ENCODE peak calls at places on chromosomes 12 and 14, in four cellular contexts. F, J, R and G are unnamed samples. For H3K27me3 and H3K4me1, the result is how much of the 10 kb centered on the place peaks cover.

GRCh38 chr12:125111403-125111802 is 46.2 kb downstream of the AACS start:
- DNase-seq in J (no peak), F (no peak), R (no peak), G (no peak)

GRCh38 chr12:132385375-132385774 is 56.0 kb upstream of the GALNT9 start:
- DNase-seq in R (no peak), F (no peak), J (no peak), G (no peak)

GRCh38 chr12:120139958-120140357 is 23.4 kb upstream of the RAB35 start:
- DNase-seq in R (no peak), F (no peak), J (no peak), G (no peak)

GRCh38 chr12:14256139-14256538 is 109.3 kb upstream of the ATF7IP start:
- DNase-seq in F (no peak), J (no peak), R (no peak), G (no peak)

GRCh38 chr12:62525306-62525705 is 58.7 kb downstream of the MON2 start:
- DNase-seq in F (no peak), R (no peak), J (no peak), G (no peak)

GRCh38 chr12:64010069-64010686 is 165.7 kb downstream of the SRGAP1 start:
- DNase-seq in J (no peak), R (no peak), F (no peak), G (no peak)

GRCh38 chr14:37140176-37140575 is 32.2 kb downstream of the SLC25A21 start:
- DNase-seq in F (no peak), J (no peak), R (no peak), G (no peak)

GRCh38 chr14:79583738-79584405 is 627.4 kb downstream of the DIO2 start:
- DNase-seq in R (no peak), J (no peak), F (no peak), G (no peak)

GRCh38 chr14:53539489-53540126 is 386.5 kb upstream of the DDHD1 start:
- DNase-seq in F (peak), J (peak), R (peak), G (peak)

GRCh38 chr12:22781339-22781738 is 156.4 kb downstream of the ETNK1 start:
- DNase-seq in J (no peak), F (no peak), R (no peak), G (no peak)

GRCh38 chr14:81550001-81550642 is 16.5 kb upstream of the SEL1L start:
- DNase-seq in F (no peak), J (no peak), R (no peak), G (no peak)

GRCh38 chr12:62106547-62107175 is 153.5 kb upstream of the USP15 start:
- DNase-seq in R (no peak), J (no peak), F (no peak), G (no peak)

GRCh38 chr12:117674313-117674712 is 294.5 kb downstream of the KSR2 start:
- DNase-seq in F (no peak), R (no peak), J (no peak), G (no peak)

GRCh38 chr12:106249411-106250135 is 1.8 kb upstream of the CKAP4 start:
- DNase-seq in R (no peak), F (no peak), J (no peak), G (peak)

GRCh38 chr12:104201238-104202001 is 14.2 kb upstream of the TXNRD1 start:
- DNase-seq in R (peak), F (peak), J (no peak), G (peak)

GRCh38 chr14:50800032-50800431 is 30.9 kb downstream of the NIN start:
- DNase-seq in F (no peak), R (no peak), J (no peak), G (no peak)

GRCh38 chr12:38547586-38547985 is 231.0 kb downstream of the ALG10B start:
- DNase-seq in F (no peak), R (no peak), J (no peak), G (no peak)

GRCh38 chr14:72611506-72611905 is 282.4 kb downstream of the DPF3 start:
- DNase-seq in R (no peak), F (no peak), J (no peak), G (no peak)

GRCh38 chr14:75046899-75047298 is 4.4 kb downstream of the MLH3 start:
- DNase-seq in F (no peak), R (no peak), J (no peak), G (no peak)

GRCh38 chr14:105144231-105144665 is 24.3 kb downstream of the JAG2 start:
- DNase-seq in R (no peak), J (no peak), F (no peak), G (no peak)

GRCh38 chr12:51661836-51662235 is 70.8 kb downstream of the SCN8A start:
- DNase-seq in F (no peak), J (no peak), R (no peak), G (no peak)

GRCh38 chr12:47419500-47419899 is 286.3 kb downstream of the RPAP3 start:
- DNase-seq in J (no peak), R (no peak), F (no peak), G (no peak)

GRCh38 chr14:92315050-92315785 is 7.7 kb upstream of the SLC24A4 start:
- DNase-seq in J (no peak), R (no peak), F (no peak), G (no peak)

GRCh38 chr12:33818313-33818712 is 204.0 kb upstream of the ALG10 start:
- DNase-seq in F (no peak), J (no peak), R (no peak), G (no peak)

GRCh38 chr14:60087664-60088063 is 4.1 kb upstream of the PCNX4 start:
- DNase-seq in R (no peak), J (no peak), F (no peak), G (no peak)

GRCh38 chr14:80538633-80539375 is 327.5 kb upstream of the DIO2 start:
- DNase-seq in R (no peak), F (no peak), J (no peak), G (no peak)

DNA sequence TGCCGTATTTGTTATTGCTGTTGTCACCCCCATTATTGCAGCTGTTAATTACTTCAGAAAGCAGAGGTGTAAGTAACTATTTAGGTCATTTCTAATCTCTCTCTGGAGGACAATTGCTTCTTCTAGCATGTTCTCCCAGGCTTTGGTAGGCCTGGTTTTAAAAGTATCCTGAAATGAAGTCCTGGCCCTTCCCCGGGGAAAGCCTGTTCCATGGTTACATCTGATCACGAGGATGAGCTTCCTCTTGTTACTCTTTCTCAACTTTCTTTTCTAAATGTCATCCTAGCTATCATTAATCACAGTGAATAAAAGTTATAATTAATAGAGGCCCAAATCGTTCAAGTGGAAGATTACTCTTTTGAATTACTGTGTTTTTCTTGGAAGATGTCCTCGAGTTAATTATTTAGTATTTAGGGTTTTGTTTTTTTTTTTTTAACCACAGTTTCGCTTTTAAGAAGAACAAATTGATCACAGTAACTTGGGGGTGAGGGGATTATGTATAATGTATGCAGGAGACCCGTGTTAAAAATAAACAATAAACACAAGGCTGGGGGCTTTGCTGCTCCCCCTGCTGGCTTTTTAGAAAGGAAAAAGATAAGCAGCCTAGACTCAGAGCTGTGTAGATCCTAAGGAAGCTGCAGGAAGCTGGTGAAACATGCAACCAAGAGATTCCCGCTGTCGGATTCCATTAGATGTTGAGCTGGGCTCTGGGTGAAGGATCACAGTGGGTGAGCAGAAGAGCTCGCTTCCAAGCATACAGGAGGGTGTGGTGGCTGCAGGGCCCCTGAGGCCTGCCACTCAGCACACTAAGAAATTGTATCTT is 420.1 kb downstream of the FUT8 start:
- DNase-seq in R (no peak), F (no peak), J (no peak), G (peak)
- H3K27me3 ChIP-seq in R (under half), F (under half), J (half or more), G (under half)

GRCh38 chr12:18703326-18703725 is 34.5 kb downstream of the PLCZ1 start:
- DNase-seq in F (no peak), R (no peak), J (no peak), G (no peak)

GRCh38 chr12:18703916-18704315 is 33.9 kb downstream of the PLCZ1 start:
- DNase-seq in R (no peak), J (no peak), F (no peak), G (no peak)

DNA sequence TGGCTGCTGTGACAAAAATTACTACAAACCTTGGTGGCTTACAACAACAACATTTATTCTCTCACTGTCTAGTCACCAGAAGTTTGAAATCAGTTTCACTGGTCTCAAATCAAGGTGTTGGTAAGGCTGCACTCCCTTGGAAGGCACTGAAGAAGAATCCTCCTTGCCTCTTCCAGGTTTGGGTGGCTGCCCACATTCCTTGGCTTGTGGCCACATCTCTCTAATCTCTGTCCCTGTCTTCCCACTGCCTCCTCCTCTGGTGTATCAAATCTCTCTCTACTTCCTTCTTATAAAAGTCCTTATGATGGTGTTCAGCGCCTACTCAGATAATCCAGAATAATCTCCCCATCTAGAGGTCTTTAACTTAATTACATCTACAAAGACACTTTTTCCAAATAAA is 31.0 kb downstream of the PLCZ1 start:
- DNase-seq in J (no peak), R (no peak), F (no peak), G (no peak)
- H3K4me1 ChIP-seq in J (under half), R (under half), F (under half), G (under half)

DNA sequence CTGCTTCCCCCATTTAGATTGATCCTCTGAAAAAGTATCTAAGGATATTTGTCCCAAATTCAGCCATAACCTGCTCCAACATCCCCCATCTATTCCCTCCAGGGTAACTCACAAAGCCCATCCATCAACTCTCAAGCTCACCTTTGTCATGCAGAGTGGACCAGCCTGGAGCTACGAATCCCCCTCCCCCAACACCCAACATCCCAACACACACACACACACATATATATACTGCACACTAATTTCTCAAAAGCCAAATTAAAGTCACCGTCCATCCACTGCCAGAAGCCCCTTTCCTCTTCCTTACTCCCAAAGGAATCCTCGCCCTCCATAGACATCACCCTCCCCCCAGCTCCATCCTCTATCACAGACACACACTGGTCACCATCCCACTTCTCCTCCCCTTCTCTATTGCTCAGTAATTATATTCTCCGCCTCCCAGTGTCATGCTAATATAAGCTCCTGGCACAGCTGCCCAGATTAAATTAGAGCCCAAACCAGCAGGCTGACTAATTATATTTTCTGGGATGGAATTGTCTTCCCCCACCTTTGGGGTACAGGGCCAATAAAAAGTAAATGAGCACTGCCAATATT is 13.4 kb upstream of the TESPA1 start:
- DNase-seq in F (no peak), R (no peak), J (no peak), G (no peak)
- H3K27me3 ChIP-seq in F (under half), R (under half), J (half or more), G (under half)

GRCh38 chr14:45247427-45247826 is 5.6 kb downstream of the MIS18BP1 start:
- DNase-seq in R (no peak), F (no peak), J (no peak), G (no peak)
- H3K4me1 ChIP-seq in R (under half), F (under half), J (under half), G (under half)

GRCh38 chr12:6824085-6824800 is 2.6 kb downstream of the GPR162 start:
- DNase-seq in F (no peak), J (no peak), R (no peak), G (no peak)

GRCh38 chr12:6826125-6826733 is 2.0 kb upstream of the P3H3 start:
- DNase-seq in F (no peak), R (no peak), J (no peak), G (no peak)

GRCh38 chr12:6826734-6827436 is 1.3 kb upstream of the P3H3 start:
- DNase-seq in R (no peak), F (no peak), J (no peak), G (peak)

GRCh38 chr12:6824962-6825381 is 3.2 kb upstream of the P3H3 start:
- DNase-seq in F (no peak), R (no peak), J (no peak), G (no peak)

DNA sequence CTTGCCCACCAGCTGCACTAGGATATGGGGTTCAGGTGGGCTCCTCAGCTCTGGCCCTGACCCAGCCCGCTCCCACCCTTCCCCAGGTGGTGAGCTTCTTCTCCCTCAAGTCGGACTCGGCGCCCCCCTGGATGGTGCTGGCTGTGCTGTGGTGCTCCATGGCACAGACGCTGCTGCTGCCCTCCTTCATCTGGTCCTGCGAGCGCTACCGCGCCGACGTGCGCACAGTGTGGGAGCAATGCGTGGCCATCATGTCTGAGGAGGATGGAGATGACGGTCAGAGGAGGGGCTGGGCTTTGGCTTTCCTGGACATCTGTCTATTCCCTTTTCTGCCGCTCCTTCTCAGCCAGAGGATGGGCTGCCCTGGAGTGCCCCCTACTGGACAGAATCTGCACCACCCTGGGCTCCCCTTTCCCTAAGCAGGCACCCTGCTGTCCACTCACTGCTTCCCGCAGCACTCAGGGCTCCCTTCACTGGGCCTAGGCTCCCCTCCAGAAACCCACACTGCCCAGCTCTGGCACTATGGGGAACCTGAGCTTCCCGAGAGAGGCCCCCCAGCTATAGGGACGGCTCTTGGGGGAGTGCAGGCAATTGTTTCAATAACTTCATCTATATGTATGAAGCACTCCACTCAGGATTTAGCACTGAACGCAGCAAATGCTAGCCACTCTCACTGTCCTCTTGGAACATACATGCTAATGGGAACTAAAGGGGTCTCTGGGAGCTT is 2.6 kb upstream of the P3H3 start:
- DNase-seq in J (peak), F (no peak), R (peak), G (peak)
- H3K27me3 ChIP-seq in J (under half), F (under half), R (under half), G (under half)

DNA sequence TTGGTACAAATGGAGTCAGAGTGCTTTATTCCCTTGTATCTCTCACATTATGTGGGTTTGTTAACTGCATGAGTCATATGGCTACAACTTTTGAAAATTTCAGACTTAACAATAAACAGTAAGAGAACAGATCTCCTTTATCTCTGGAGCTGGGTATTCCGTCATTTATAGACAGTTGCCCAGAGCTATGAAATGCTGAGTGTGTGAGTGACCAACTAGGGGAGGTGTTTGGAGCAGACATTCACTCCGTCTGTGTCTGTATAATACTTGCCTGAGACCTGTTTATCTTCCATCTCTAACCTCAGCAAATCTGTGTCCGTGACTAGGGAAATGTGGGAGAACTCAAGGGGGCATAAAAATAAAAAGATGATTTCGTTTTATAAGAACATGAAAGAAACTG is 279.9 kb upstream of the FAR2 start:
- DNase-seq in J (no peak), R (no peak), F (no peak), G (no peak)
- H3K4me1 ChIP-seq in J (under half), R (under half), F (under half), G (under half)

DNA sequence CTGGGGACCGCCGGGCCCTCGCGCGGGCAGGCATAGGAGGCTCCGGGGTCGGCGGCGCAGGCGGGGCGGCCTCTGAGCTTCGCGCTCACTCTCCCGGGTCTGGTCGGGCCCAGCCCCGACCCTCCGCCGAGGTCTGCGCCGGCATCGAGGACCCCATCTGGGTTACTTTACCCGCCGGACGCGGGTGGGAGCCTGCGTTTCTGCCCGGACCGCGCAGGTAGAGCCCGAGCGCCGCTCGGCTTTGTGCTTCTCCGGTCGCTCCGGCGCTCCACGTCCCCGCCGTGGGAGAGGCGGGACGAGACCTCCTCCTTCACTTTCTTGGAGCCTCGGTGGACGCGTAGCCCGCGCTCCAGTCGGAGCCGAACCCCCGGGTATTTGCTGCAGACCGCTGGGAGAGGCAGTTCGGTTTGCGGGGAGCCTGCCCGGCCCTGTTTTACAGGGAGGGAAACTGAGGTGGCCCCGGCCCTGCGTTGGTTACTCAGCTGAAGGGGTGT is 63.2 kb downstream of the FBXL14 start:
- DNase-seq in R (no peak), F (no peak), J (no peak), G (no peak)
- H3K27me3 ChIP-seq in R (under half), F (under half), J (half or more), G (under half)

DNA sequence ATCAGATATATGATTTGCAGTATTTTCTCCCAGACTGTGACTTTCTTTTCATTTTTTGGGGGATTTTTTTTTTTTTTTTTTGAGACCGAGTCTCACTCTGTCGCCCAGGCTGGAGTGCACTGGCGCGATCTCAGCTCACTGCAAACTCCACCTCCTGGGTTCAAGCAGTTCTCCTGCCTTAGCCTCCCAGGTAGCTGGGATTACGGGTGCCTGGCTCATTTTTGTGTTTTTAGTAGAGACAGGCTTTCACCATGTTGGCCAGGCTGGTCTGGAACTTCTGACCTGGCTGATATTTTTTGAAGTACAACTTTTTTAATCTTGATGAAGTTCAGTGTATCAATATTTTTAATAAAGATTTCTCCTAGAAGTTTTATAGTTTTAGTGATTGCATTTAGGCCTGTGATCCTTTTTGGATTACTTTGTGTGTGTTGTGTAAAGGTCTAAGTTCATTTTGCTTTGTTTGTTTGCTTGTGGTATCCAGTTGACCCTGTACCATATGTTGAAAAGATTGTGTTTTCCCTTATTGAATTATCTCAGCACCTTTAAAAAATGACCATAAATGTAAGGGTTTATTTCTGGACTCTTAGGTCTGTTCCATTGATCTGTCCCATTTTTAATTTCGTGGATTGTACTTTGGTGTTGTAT is 24.2 kb downstream of the BORCS5 start:
- DNase-seq in R (no peak), F (no peak), J (no peak), G (no peak)
- H3K4me1 ChIP-seq in R (under half), F (under half), J (under half), G (under half)

GRCh38 chr14:101657372-101657771 is 96.1 kb downstream of the DIO3 start:
- DNase-seq in R (no peak), F (no peak), J (no peak), G (no peak)
- H3K27me3 ChIP-seq in R (under half), F (under half), J (half or more), G (under half)